ENCODE peak calls at places on chromosomes 4 and X, in six cellular contexts. E, M, X, O, S and J are unnamed samples. For H3K4me1, the result is how much of the 10 kb centered on the place peaks cover.

GRCh38 chr4:8553958-8554357 is 26.2 kb upstream of the GPR78 start:
- DNase-seq in S (no peak), O (no peak), M (no peak), X (no peak), E (no peak), J (no peak)

GRCh38 chr4:70603856-70604255 is 11.8 kb downstream of the AMBN start:
- DNase-seq in O (no peak), S (no peak), E (peak), X (no peak), M (no peak), J (no peak)

GRCh38 chr4:24656906-24657305 is 72.6 kb upstream of the DHX15 start:
- DNase-seq in S (no peak), X (no peak), O (no peak), E (no peak), M (no peak), J (peak)

GRCh38 chrX:109856974-109857373 is 123.9 kb upstream of the ACSL4 start:
- DNase-seq in E (peak), O (no peak), S (no peak), X (no peak), M (no peak), J (peak)

GRCh38 chr4:25180524-25181131 is 20.4 kb upstream of the SEPSECS start:
- DNase-seq in M (no peak), E (peak), O (no peak), X (no peak), S (no peak), J (peak)

GRCh38 chrX:116204947-116205346 is 34.4 kb downstream of the AGTR2 start:
- DNase-seq in O (no peak), M (no peak), E (peak), S (no peak), X (no peak), J (peak)

GRCh38 chr4:16196482-16197393 is 29.5 kb downstream of the TAPT1 start:
- DNase-seq in O (no peak), M (no peak), X (no peak), E (peak), S (peak), J (peak)

GRCh38 chr4:83361416-83362196 is 27.0 kb upstream of the HPSE start:
- DNase-seq in E (no peak), S (no peak), M (no peak), X (no peak), O (no peak), J (no peak)

GRCh38 chr4:36304138-36304681 is 22.8 kb downstream of the DTHD1 start:
- DNase-seq in O (no peak), M (no peak), X (no peak), S (no peak), E (no peak), J (no peak)

GRCh38 chr4:57943672-57944071 is 833.5 kb upstream of the IGFBP7 start:
- DNase-seq in E (no peak), M (peak), O (no peak), X (peak), S (no peak), J (no peak)

GRCh38 chrX:54397113-54397512 is 39.3 kb upstream of the WNK3 start:
- DNase-seq in O (no peak), S (peak), E (no peak), X (no peak), M (no peak), J (no peak)

GRCh38 chrX:1734806-1735205 is 119.9 kb downstream of the ASMT start:
- DNase-seq in E (peak), S (no peak), X (no peak), M (no peak), O (no peak), J (no peak)

GRCh38 chrX:134836497-134836968 is 154.3 kb upstream of the SMIM10 start:
- DNase-seq in S (peak), E (peak), M (no peak), O (no peak), X (no peak), J (peak)

GRCh38 chrX:52509916-52510315 is 6.9 kb downstream of the XAGE1B start:
- DNase-seq in M (no peak), X (no peak), E (no peak), S (no peak), O (no peak), J (no peak)

GRCh38 chr4:52877006-52877405 is 14.9 kb downstream of the RASL11B start:
- DNase-seq in X (no peak), O (no peak), S (no peak), E (no peak), M (no peak), J (no peak)

GRCh38 chr4:184815046-184815877 is 10.5 kb downstream of the ACSL1 start:
- DNase-seq in S (peak), X (peak), M (peak), O (no peak), E (peak), J (peak)

GRCh38 chr4:88522702-88523324 is 763 bp downstream of the PYURF start:
- DNase-seq in O (no peak), M (peak), E (peak), S (no peak), X (peak), J (peak)

GRCh38 chr4:125985856-125986255 is 671.1 kb downstream of the FAT4 start:
- DNase-seq in M (no peak), S (no peak), X (no peak), O (no peak), E (no peak), J (no peak)

GRCh38 chr4:185792384-185793146 is 19.4 kb downstream of the SORBS2 start:
- DNase-seq in M (no peak), E (peak), X (no peak), O (peak), S (peak), J (peak)

GRCh38 chr4:33071552-33071951 is 2351.4 kb downstream of the PCDH7 start:
- DNase-seq in S (no peak), M (no peak), X (no peak), O (no peak), E (peak), J (no peak)

GRCh38 chrX:152072236-152072635 is 66.1 kb downstream of the MAGEA10 start:
- DNase-seq in O (no peak), X (no peak), S (peak), M (no peak), E (peak), J (peak)

GRCh38 chr4:176791591-176792347 is 953 bp downstream of the VEGFC start:
- DNase-seq in S (no peak), X (peak), E (peak), M (peak), O (no peak), J (peak)

GRCh38 chrX:41796577-41796976 is 72.6 kb downstream of the GPR82 start:
- DNase-seq in O (no peak), E (no peak), M (no peak), X (no peak), S (no peak), J (no peak)

GRCh38 chrX:41300758-41301437 is 33.1 kb upstream of the DDX3X start:
- DNase-seq in O (no peak), E (peak), X (no peak), M (no peak), S (no peak), J (peak)

GRCh38 chr4:3009422-3009821 is 46.1 kb downstream of the GRK4 start:
- DNase-seq in S (no peak), M (no peak), X (no peak), O (no peak), E (peak), J (no peak)

GRCh38 chr4:40121515-40121914 is 64.9 kb downstream of the N4BP2 start:
- DNase-seq in M (no peak), O (no peak), E (peak), S (peak), X (no peak), J (peak)

GRCh38 chrX:111886678-111887077 is 10.7 kb downstream of the TRPC5OS start:
- DNase-seq in O (no peak), X (no peak), M (no peak), E (no peak), S (no peak), J (no peak)

GRCh38 chr4:166274136-166274761 is 401.2 kb downstream of the TLL1 start:
- DNase-seq in E (no peak), S (no peak), M (no peak), O (no peak), X (no peak), J (no peak)

GRCh38 chrX:6095469-6095868 is 133.2 kb downstream of the NLGN4X start:
- DNase-seq in S (no peak), O (no peak), M (no peak), X (no peak), E (no peak), J (peak)

GRCh38 chr4:160423879-160424451 is 1321.1 kb downstream of the RAPGEF2 start:
- DNase-seq in M (no peak), S (peak), O (no peak), E (no peak), X (no peak), J (no peak)

GRCh38 chr4:156673483-156673882 is 298.1 kb downstream of the PDGFC start:
- DNase-seq in O (no peak), S (no peak), X (no peak), M (no peak), E (peak), J (peak)

GRCh38 chr4:119025916-119026661 is 109.5 kb upstream of the MYOZ2 start:
- DNase-seq in M (no peak), O (no peak), S (peak), E (peak), X (peak), J (peak)

GRCh38 chr4:138802499-138802898 is 213.1 kb upstream of the NOCT start:
- DNase-seq in M (no peak), E (no peak), S (peak), O (no peak), X (no peak), J (peak)

GRCh38 chr4:138804705-138805104 is 210.9 kb upstream of the NOCT start:
- DNase-seq in O (no peak), X (no peak), E (peak), S (no peak), M (no peak), J (no peak)
- H3K4me1 ChIP-seq in O (under half), X (under half), E (under half), S (under half), M (under half), J (under half)

DNA sequence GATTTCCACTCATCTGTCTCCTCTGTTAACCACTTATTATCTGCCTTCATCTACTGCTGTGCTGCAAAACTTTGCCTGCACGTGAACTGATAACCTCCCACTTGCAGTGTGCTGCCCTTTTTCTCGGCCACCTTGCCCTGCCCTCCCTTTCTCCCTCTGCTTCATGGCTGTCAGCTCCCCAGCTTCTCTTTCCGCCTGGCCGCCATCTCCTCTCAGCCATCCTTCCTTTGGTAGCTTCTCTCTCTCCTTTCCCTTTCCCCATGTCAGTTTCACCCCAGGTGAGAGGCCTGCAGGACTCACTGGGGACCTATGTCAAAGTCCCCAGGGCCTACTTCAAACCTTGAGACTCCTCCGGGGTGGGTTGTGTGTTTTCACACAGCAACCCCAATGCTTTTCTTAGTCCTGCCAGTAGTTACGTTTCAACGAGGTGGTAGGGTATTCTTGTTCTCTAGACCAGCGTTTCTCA is 6.6 kb downstream of the MSL3 start:
- DNase-seq in E (no peak), M (no peak), O (no peak), X (no peak), S (no peak), J (no peak)
- H3K4me1 ChIP-seq in E (under half), M (under half), O (under half), X (under half), S (under half), J (under half)

DNA sequence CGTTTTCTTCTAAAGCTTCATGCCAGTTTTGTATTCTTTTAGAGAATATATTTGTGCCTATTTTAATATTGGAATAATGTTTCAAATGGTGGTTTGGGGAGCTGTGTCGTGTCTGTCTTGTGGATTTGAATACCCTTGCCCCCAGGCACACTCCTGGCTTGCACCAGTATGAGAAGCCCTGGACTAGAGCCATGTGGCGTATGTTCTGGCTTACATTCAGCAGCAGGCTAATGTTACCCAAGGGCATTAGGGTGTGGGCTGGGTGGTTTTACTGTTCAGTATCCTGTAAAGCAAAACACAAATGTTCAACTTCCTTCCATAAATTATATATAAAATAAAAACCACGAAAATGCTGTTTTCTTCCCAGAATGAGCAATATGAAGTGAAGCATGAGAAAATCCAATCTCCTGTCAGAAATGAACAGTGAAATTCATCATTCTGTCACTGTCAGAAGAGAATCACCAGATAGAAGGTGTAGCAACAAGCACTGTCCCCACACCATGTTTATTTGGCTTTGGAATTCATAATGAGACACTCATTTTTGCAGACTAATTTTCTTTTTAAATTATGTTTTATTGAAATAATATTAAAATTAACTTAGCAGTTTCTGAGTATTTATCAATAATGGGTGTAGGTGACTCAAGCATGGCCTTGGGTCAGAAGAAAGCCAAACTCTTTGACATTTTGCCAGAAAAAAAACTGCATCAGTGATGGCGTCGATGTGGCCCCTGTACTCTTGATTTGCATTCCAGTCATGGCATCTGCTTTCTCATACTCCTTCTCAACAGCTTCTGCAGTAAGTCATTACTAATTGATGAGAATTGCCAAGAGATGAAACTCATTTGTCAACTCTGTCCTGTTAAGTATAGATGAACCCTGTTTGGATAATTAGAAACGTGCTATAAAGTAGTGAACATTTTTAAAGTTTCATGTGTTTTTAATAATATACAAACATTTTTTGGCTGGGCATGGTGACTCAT is 43.8 kb downstream of the WWC2 start:
- DNase-seq in M (no peak), X (peak), O (no peak), E (peak), S (peak), J (peak)
- H3K4me1 ChIP-seq in M (under half), X (under half), O (under half), E (half or more), S (under half), J (under half)

GRCh38 chr4:145883173-145883572 is 55.5 kb downstream of the ZNF827 start:
- DNase-seq in S (no peak), O (no peak), E (no peak), X (no peak), M (no peak), J (no peak)
- H3K4me1 ChIP-seq in S (under half), O (half or more), E (under half), X (under half), M (under half), J (under half)

GRCh38 chr4:6754481-6755087 is 27.9 kb upstream of the KIAA0232 start:
- DNase-seq in E (no peak), S (no peak), M (no peak), O (no peak), X (no peak), J (no peak)
- H3K4me1 ChIP-seq in E (under half), S (under half), M (under half), O (under half), X (under half), J (under half)

DNA sequence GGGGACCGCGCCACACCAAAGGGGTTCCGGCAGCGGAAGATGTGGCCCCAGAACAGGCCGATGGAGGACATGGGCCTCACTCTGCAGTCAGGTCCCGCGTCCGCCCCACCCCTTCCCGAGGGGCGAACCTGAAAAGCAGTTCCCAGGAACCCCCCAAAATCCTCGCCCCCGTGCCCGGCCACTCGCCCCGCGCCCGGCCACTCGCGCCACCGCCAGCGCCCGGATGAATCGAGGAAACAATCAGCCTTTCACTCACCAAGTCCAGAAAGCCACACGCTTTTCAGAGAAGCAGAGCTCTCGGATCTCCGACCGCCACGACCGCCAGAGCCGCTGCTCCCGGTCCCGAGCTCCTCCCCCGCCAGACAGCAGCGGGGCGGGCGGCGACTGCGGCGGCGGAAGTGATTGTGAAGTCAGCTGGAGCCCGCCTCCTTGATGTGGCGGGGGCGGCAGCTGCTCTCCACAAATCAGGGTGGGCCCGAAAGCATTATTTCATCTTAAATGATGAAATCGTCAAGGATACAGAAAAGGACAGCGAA is at the start of gene PJA1:
- DNase-seq in E (peak), M (peak), O (no peak), S (no peak), X (peak), J (peak)
- H3K4me1 ChIP-seq in E (under half), M (under half), O (under half), S (under half), X (under half), J (under half)

DNA sequence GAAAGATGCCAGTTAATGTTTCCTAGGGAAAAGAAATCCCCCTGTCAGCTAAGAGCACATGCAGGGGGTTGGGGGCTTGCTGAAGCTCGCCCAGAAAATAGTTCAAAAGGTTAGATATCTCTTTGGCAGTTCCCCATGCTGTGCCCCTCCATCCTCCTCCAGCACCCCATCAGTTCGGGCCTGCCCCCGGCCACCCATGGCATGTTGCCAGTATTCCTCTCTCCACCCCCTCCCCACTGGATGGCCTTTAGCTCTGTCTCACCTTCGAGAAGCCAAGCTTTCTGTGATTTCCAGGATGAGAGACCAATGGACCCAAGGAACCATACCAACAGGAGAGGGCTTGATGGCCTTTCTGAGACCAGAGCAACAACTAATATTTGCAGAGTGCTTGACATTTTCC is 5.2 kb downstream of the RAB33A start:
- DNase-seq in E (no peak), X (no peak), O (no peak), M (no peak), S (no peak), J (no peak)
- H3K4me1 ChIP-seq in E (under half), X (under half), O (under half), M (under half), S (under half), J (under half)